ENCODE peak calls at places on chromosomes 11 and 22, in four cellular contexts. One of them, this sample, is unnamed.

GRCh38 chr11:6619021-6619745 is at the start of gene TPP1:
- DNase-seq in GF-D8: peak
- DNase-seq in activated naive CD4-positive, alpha-beta T cell treated with anti-CD3 and anti-CD28 coated beads for 36 hours: peak
- DNase-seq in SJCRH30: peak
- DNase-seq in this sample: peak

GRCh38 chr11:6586434-6587359 is 16.7 kb downstream of the RRP8 start:
- DNase-seq in GF-D8: no peak
- DNase-seq in activated naive CD4-positive, alpha-beta T cell treated with anti-CD3 and anti-CD28 coated beads for 36 hours: no peak
- DNase-seq in SJCRH30: no peak
- DNase-seq in this sample: no peak

GRCh38 chr11:44539971-44540370 is 25.5 kb upstream of the CD82 start:
- DNase-seq in GF-D8: no peak
- DNase-seq in activated naive CD4-positive, alpha-beta T cell treated with anti-CD3 and anti-CD28 coated beads for 36 hours: no peak
- DNase-seq in SJCRH30: no peak
- DNase-seq in this sample: no peak

GRCh38 chr11:118924591-118925585 is 838 bp downstream of the BCL9L start:
- DNase-seq in GF-D8: peak
- DNase-seq in activated naive CD4-positive, alpha-beta T cell treated with anti-CD3 and anti-CD28 coated beads for 36 hours: peak
- DNase-seq in SJCRH30: peak
- DNase-seq in this sample: peak

GRCh38 chr11:86063536-86063935 is 5.3 kb downstream of the PICALM start:
- DNase-seq in GF-D8: no peak
- DNase-seq in activated naive CD4-positive, alpha-beta T cell treated with anti-CD3 and anti-CD28 coated beads for 36 hours: no peak
- DNase-seq in SJCRH30: no peak
- DNase-seq in this sample: no peak

GRCh38 chr22:45828836-45829235 is 148.1 kb downstream of the WNT7B start:
- DNase-seq in GF-D8: no peak
- DNase-seq in activated naive CD4-positive, alpha-beta T cell treated with anti-CD3 and anti-CD28 coated beads for 36 hours: no peak
- DNase-seq in SJCRH30: no peak
- DNase-seq in this sample: no peak

GRCh38 chr11:117828641-117829368 is 4.3 kb upstream of the FXYD2 start:
- DNase-seq in GF-D8: no peak
- DNase-seq in activated naive CD4-positive, alpha-beta T cell treated with anti-CD3 and anti-CD28 coated beads for 36 hours: peak
- DNase-seq in SJCRH30: peak
- DNase-seq in this sample: peak

GRCh38 chr11:130775306-130776043 is 140.8 kb downstream of the SNX19 start:
- DNase-seq in GF-D8: no peak
- DNase-seq in activated naive CD4-positive, alpha-beta T cell treated with anti-CD3 and anti-CD28 coated beads for 36 hours: no peak
- DNase-seq in SJCRH30: no peak
- DNase-seq in this sample: no peak

GRCh38 chr11:2095542-2095941 is 43.6 kb downstream of the IGF2 start:
- DNase-seq in GF-D8: no peak
- DNase-seq in activated naive CD4-positive, alpha-beta T cell treated with anti-CD3 and anti-CD28 coated beads for 36 hours: no peak
- DNase-seq in SJCRH30: no peak
- DNase-seq in this sample: no peak

GRCh38 chr22:42972592-42973535 is 42.1 kb downstream of the PACSIN2 start:
- DNase-seq in GF-D8: peak
- DNase-seq in activated naive CD4-positive, alpha-beta T cell treated with anti-CD3 and anti-CD28 coated beads for 36 hours: peak
- DNase-seq in SJCRH30: no peak
- DNase-seq in this sample: no peak

GRCh38 chr11:124310746-124311145 is 3.0 kb downstream of the OR8D1 start:
- DNase-seq in GF-D8: no peak
- DNase-seq in activated naive CD4-positive, alpha-beta T cell treated with anti-CD3 and anti-CD28 coated beads for 36 hours: no peak
- DNase-seq in SJCRH30: no peak
- DNase-seq in this sample: no peak

GRCh38 chr11:115958089-115959000 is 454.1 kb upstream of the CADM1 start:
- DNase-seq in GF-D8: no peak
- DNase-seq in activated naive CD4-positive, alpha-beta T cell treated with anti-CD3 and anti-CD28 coated beads for 36 hours: no peak
- DNase-seq in SJCRH30: no peak
- DNase-seq in this sample: no peak

GRCh38 chr22:23071163-23072034 is 1.1 kb downstream of the GNAZ start:
- DNase-seq in GF-D8: no peak
- DNase-seq in activated naive CD4-positive, alpha-beta T cell treated with anti-CD3 and anti-CD28 coated beads for 36 hours: no peak
- DNase-seq in SJCRH30: no peak
- DNase-seq in this sample: no peak

GRCh38 chr22:44759430-44760310 is 7.3 kb downstream of the ARHGAP8 start:
- DNase-seq in GF-D8: no peak
- DNase-seq in activated naive CD4-positive, alpha-beta T cell treated with anti-CD3 and anti-CD28 coated beads for 36 hours: no peak
- DNase-seq in SJCRH30: no peak
- DNase-seq in this sample: no peak

GRCh38 chr22:23278883-23279675 is 98.8 kb downstream of the BCR start:
- DNase-seq in GF-D8: no peak
- DNase-seq in activated naive CD4-positive, alpha-beta T cell treated with anti-CD3 and anti-CD28 coated beads for 36 hours: peak
- DNase-seq in SJCRH30: no peak
- DNase-seq in this sample: peak

GRCh38 chr11:13993096-13993760 is 30.7 kb downstream of the SPON1 start:
- DNase-seq in GF-D8: no peak
- DNase-seq in activated naive CD4-positive, alpha-beta T cell treated with anti-CD3 and anti-CD28 coated beads for 36 hours: no peak
- DNase-seq in SJCRH30: no peak
- DNase-seq in this sample: no peak

GRCh38 chr11:47398551-47398950 is 9.8 kb upstream of the SLC39A13 start:
- DNase-seq in GF-D8: no peak
- DNase-seq in activated naive CD4-positive, alpha-beta T cell treated with anti-CD3 and anti-CD28 coated beads for 36 hours: no peak
- DNase-seq in SJCRH30: no peak
- DNase-seq in this sample: no peak

This sample was measured in activated CD8-positive, alpha-beta T cell treated with anti-CD3 and anti-CD28 coated beads for 36 hours.